ENCODE peak calls at places on chromosomes 16 and 17, in six cellular contexts. L is IMR-90, S is neuronal stem cell, Z is mesenchymal stem cell, K is trophoblast cell, D is H1. F is an unnamed sample.
A peak's percentile ranks its signal among the peaks of the same experiment; 100 is the strongest.

GRCh38 chr17:61496957-61497653 is 44.9 kb downstream of the TBX4 start:
- DNase-seq in Z (no peak), L (no peak), K (no peak), D (no peak), S (no peak), F (no peak)

GRCh38 chr17:31581022-31581483 is 189.6 kb downstream of the RAB11FIP4 start:
- DNase-seq in L (peak; percentile 68), S (no peak), Z (peak; percentile 40), D (no peak), K (no peak), F (peak; percentile 28)

GRCh38 chr17:19676901-19677300 is 28.4 kb downstream of the ALDH3A2 start:
- DNase-seq in L (no peak), Z (no peak), D (no peak), K (peak; percentile 28), S (no peak), F (no peak)

GRCh38 chr17:69637399-69638165 is 223.1 kb downstream of the MAP2K6 start:
- DNase-seq in K (no peak), L (peak; percentile 81), S (no peak), D (no peak), Z (peak; percentile 20), F (no peak)

GRCh38 chr17:9427460-9428315 is 147.9 kb downstream of the STX8 start:
- DNase-seq in D (no peak), L (peak; percentile 41), Z (no peak), S (no peak), K (peak; percentile 11), F (no peak)

GRCh38 chr16:79363484-79363883 is 237.1 kb downstream of the MAF start:
- DNase-seq in S (no peak), D (no peak), K (no peak), L (no peak), Z (no peak), F (no peak)

GRCh38 chr16:29011112-29011511 is 26.3 kb downstream of the LAT start:
- DNase-seq in D (peak; percentile 19), L (no peak), K (no peak), Z (no peak), S (no peak), F (peak; percentile 63)

GRCh38 chr17:72788950-72789585 is 303.4 kb downstream of the SLC39A11 start:
- DNase-seq in D (no peak), L (peak; percentile 54), Z (peak; percentile 26), K (peak; percentile 78), S (no peak), F (no peak)

GRCh38 chr17:76276461-76277299 is 11.5 kb downstream of the UBALD2 start:
- DNase-seq in S (no peak), Z (peak; percentile 65), K (peak; percentile 97), L (peak; percentile 31), D (no peak), F (no peak)

DNA sequence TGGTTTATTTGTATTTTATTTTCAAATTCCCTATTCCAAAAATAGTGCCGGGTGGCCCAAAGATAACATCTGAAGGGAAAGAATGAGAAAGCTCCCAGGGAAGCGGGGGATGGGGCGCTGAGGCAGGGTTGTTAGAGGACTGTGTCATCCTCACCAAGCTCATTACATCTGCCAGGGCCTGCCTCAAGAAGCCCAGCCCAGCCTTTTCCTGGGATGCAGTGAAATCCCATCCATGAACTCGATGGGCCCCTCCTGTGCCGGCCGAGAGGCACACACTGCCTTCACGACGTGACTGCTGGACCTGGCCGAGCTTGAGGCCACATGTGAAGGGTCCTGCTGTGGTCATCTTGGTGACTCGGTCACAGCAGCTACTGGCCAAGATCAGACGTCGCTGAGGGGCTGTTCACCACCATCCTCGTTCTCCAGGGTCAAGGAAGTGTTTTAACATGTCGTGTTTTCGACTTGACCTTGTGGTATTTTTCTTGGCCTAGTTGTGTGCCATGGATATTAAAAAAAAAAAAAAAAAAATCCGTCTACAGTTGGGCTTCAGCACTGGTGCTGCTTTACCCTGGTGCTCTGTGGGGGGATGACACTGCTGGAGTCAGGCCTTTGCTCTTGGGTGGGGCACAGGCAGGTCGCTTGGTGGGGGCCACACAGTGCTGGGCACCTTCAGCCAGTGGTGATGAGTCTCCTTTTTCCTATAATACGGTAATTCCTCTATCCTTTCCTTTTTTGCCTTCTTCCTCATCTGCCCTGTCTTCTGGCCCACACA is 4.9 kb downstream of the TIMM22 start:
- DNase-seq in S (no peak), L (peak; percentile 75), Z (peak; percentile 79), D (no peak), K (no peak), F (no peak)
- H3K4me2 ChIP-seq in S (no peak overlapping the region), L (peak overlapping the region; percentile 15), Z (no peak overlapping the region), D (no peak overlapping the region), K (no peak overlapping the region), F (no peak overlapping the region)

DNA sequence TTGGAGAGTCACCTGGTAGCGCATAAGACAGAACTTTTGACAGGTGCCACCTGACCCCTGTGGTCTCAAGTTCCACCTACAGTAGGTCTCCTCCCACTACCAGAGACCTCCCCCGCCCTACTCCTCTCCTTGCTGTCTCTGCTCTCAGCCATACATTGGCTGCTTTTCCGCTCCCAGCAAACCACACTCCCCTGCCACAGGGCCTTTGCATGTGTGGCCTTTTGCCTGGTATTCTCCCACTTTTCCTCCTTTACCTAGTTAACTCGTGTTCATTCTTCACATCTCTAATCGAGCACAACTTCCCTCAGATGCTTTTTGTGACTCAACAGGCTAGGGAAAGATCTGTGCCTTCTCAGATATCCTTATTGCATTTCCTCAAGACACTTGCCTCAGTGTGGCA is 218.3 kb upstream of the EEF2KMT start:
- DNase-seq in S (no peak), Z (no peak), L (no peak), D (no peak), K (no peak), F (no peak)
- H4K91ac ChIP-seq in S (no peak overlapping the region), Z (no peak overlapping the region), L (no peak overlapping the region), D (no peak overlapping the region), K (no peak overlapping the region), F (no peak overlapping the region)

GRCh38 chr16:81832801-81833547 is 53.9 kb downstream of the PLCG2 start:
- DNase-seq in L (no peak), D (no peak), K (no peak), S (no peak), Z (no peak), F (no peak)
- H2BK5ac ChIP-seq in L (no peak overlapping the region), D (no peak overlapping the region), K (no peak overlapping the region), S (no peak overlapping the region), Z (no peak overlapping the region), F (no peak overlapping the region)

GRCh38 chr17:30222741-30223175 is 12.7 kb downstream of the SLC6A4 start:
- DNase-seq in Z (no peak), D (no peak), L (no peak), K (no peak), S (no peak), F (no peak)
- H3K4me2 ChIP-seq in Z (no peak overlapping the region), D (no peak overlapping the region), L (no peak overlapping the region), K (no peak overlapping the region), S (no peak overlapping the region), F (no peak overlapping the region)

GRCh38 chr17:41141361-41141760 is 1.0 kb upstream of the KRTAP4-6 start:
- DNase-seq in D (no peak), K (no peak), L (no peak), Z (no peak), S (no peak), F (no peak)

GRCh38 chr17:41147531-41148204 is 2.0 kb downstream of the KRTAP4-5 start:
- DNase-seq in Z (no peak), K (no peak), S (no peak), L (no peak), D (no peak), F (no peak)

GRCh38 chr17:41144846-41145245 is 4.5 kb upstream of the KRTAP4-6 start:
- DNase-seq in D (no peak), Z (no peak), K (no peak), S (no peak), L (no peak), F (no peak)

GRCh38 chr17:41149652-41149985 is at the start of gene KRTAP4-5:
- DNase-seq in S (no peak), L (no peak), Z (no peak), D (no peak), K (no peak), F (no peak)

DNA sequence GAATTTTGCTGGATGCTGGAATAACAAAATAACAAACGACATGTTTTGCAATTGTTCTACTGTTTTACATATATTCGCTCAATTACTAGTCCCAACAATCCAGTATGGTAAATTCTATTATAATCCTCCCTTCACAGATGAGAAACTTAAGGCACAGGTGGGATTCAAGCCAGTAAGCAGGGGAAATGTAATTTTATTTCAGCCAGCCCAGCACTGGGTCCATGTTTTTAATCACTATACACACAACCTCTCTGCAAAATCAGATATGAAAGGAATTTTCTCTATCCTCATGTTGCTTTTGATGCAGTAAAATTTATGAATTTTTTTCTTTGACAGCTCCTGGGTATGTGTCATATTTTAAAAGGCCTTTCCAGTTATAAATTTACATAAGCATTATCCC is 4.4 kb downstream of the KRTAP4-5 start:
- DNase-seq in L (no peak), Z (no peak), S (no peak), D (no peak), K (no peak), F (no peak)
- H4K91ac ChIP-seq in L (no peak overlapping the region), Z (no peak overlapping the region), S (no peak overlapping the region), D (no peak overlapping the region), K (no peak overlapping the region), F (no peak overlapping the region)

F was measured in H9.